ENCODE peak calls at places on chromosomes 4 and X, in five cellular contexts. U is astrocyte of the spinal cord, G is epithelial cell of esophagus, K is skeletal muscle cell, Y is tibial artery. V is an unnamed sample.

GRCh38 chrX:135985123-135985973 is at the start of gene SLC9A6:
- DNase-seq in U (peak), G (peak), K (no peak), Y (peak), V (no peak)

GRCh38 chr4:73776363-73776762 is 36.0 kb downstream of the CXCL8 start:
- DNase-seq in U (peak), G (peak), K (peak), Y (peak), V (peak)

GRCh38 chrX:15946783-15947550 is 92.4 kb upstream of the AP1S2 start:
- DNase-seq in U (peak), G (peak), K (peak), Y (no peak), V (peak)

GRCh38 chr4:997375-998071 is 4.3 kb upstream of the SLC26A1 start:
- DNase-seq in U (no peak), G (no peak), K (no peak), Y (no peak), V (no peak)

GRCh38 chrX:120147537-120147936 is 10.9 kb upstream of the RHOXF2 start:
- DNase-seq in U (no peak), G (no peak), K (no peak), Y (no peak), V (no peak)

GRCh38 chr4:100806988-100807387 is 289.2 kb upstream of the EMCN start:
- DNase-seq in U (no peak), G (no peak), K (no peak), Y (no peak), V (no peak)

GRCh38 chr4:150348079-150348478 is 233.9 kb upstream of the MAB21L2 start:
- DNase-seq in U (peak), G (peak), K (peak), Y (no peak), V (no peak)

GRCh38 chrX:15087747-15088146 is 182.1 kb downstream of the ASB9 start:
- DNase-seq in U (no peak), G (no peak), K (no peak), Y (no peak), V (no peak)

GRCh38 chr4:150909116-150909515 is 106.0 kb downstream of the LRBA start:
- DNase-seq in U (no peak), G (no peak), K (no peak), Y (no peak), V (no peak)

GRCh38 chrX:119899125-119899524 is 3.4 kb downstream of the AKAP14 start:
- DNase-seq in U (no peak), G (peak), K (no peak), Y (no peak), V (no peak)

DNA sequence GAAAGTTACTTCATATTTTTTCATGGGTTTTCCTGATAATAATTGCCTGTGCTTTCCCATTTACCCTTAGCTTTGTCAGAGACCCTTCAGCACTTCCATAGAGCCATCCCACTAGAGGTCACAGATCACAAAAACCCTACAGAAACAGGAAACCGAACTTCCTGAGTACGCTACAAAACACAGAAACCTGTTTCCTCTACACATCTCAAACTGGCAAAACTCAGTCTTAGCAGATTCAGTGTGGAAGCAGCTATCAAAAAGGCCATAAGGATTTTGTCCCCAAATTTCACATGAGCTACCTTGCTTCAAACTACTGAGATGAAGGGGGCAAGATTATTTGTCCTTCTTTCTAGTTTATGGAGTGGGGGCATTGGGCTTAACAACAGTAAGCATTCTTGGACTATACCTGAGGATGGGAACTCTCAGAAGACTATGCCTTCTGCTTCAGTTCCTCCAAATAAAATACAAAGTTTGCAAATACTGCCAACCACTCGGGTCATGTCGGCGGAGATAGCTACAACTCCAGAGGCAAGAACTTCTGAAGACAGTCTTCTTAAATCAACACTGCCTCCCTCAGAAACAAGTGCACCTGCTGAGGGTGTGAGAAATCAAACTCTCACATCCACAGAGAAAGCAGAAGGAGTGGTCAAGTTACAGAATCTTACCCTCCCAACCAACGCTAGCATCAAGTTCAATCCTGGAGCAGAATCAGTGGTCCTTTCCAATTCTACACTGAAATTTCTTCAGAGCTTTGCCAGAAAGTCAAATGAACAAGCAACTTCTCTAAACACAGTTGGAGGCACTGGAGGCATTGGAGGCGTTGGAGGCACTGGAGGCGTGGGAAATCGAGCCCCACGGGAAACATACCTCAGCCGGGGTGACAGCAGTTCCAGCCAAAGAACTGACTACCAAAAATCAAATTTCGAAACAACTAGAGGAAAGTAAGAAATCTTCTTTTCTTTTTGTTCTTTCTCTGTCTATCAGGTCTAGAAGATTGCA is at the start of gene MMRN1:
- DNase-seq in U (no peak), G (no peak), K (no peak), Y (no peak), V (no peak)
- H3K4me3 ChIP-seq in U (no peak), G (no peak), K (no peak), Y (no peak), V (no peak)

DNA sequence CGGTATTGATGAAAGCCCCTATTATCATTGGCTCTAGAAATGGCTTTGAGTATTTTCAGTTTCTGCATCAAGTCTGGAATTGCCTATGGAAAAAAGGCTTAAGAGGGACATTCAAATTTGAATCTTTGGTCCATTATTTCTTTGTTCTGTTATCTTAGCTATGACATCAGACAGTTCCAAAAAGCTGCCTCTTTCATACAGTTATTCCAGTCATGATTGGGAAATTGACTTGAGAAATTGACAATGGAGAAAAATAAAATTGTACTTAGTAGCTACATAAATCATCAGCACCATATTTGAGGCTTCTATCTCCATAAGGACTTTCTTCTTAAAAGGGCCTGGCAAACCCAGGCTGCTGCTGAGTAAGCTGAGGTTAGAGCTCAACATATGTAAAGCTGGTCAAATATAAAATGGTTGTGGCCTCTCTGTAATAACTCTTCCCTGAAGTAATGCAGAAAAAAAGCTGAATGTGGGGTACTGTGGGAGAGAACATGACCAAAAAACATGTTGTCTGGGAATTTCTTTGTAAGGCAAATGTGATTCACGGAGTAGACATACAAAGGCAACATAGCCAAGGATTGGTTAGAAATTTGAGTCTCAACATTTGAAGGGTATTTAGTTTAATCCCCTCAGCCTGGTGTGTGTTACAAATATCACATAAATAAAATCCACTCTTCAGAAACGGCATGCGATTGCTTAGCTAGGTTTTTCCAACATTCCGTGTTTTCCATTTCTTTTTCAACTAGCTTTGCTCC is 100.9 kb downstream of the LNX1 start:
- DNase-seq in U (peak), G (no peak), K (no peak), Y (no peak), V (no peak)
- H3K4me3 ChIP-seq in U (no peak), G (no peak), K (no peak), Y (no peak), V (no peak)

GRCh38 chr4:181821039-181822004 is 421.9 kb upstream of the TENM3 start:
- DNase-seq in U (peak), G (peak), K (no peak), Y (no peak), V (peak)
- H3K4me3 ChIP-seq in U (no peak), G (no peak), K (no peak), Y (no peak), V (no peak)

DNA sequence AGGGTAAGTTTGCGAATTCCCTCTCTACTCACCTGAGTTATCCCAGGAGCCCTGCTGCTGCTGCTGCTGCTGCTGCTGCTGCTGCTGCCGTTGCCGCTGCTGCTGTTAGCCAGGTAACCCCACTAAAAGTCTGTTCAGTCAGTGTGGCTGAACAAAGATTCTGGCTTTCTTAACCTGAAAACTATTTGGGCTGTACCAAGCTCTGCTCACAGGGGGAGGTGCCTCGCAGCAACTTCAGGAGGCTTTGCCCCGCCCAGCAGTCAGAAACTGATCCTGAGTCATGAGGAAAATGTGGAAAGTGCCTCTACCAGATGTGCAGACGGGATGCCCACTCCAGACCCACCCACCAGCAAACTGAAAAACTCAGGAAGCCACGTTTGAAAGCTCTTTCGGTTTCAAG is at the start of gene CAPN6:
- DNase-seq in U (no peak), G (peak), K (no peak), Y (no peak), V (no peak)
- H3K4me3 ChIP-seq in U (no peak), G (no peak), K (no peak), Y (peak), V (no peak)

GRCh38 chrX:8728932-8729331 is 3.0 kb downstream of the ANOS1 start:
- DNase-seq in U (no peak), G (no peak), K (no peak), Y (no peak), V (no peak)

GRCh38 chrX:8721536-8721935 is 10.4 kb downstream of the ANOS1 start:
- DNase-seq in U (no peak), G (no peak), K (no peak), Y (no peak), V (no peak)

GRCh38 chrX:8726031-8726652 is 5.8 kb downstream of the ANOS1 start:
- DNase-seq in U (no peak), G (peak), K (no peak), Y (no peak), V (no peak)

DNA sequence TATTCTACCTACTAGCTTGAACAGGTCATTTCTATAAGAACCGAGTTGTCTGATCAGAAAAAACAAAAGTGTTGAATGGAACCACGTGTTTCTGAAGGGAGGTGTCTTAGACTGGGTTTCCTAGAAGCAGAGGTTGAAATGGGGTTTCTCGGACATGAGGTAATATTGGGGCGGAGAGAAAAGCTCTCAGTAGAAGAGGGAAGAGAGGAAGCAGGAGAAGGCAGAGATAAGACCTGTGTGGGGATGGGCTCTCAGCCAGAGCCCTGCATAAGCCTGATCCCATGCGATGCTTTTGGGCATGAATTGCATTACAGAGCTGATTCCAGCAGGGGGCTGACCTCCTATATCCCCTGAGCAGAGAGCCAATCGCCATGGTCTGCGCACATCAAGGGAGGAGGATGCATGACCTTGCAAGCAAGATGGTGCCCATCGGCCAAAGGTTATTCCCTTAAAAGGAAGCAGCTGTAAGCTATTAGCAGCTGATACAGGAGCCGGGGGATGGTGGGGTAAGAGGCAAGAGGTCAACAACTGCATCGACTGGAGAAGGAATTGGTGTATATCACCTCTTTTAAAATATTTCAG is 7.7 kb downstream of the ANOS1 start:
- DNase-seq in U (no peak), G (no peak), K (no peak), Y (no peak), V (no peak)
- H3K4me3 ChIP-seq in U (no peak), G (no peak), K (no peak), Y (no peak), V (no peak)

DNA sequence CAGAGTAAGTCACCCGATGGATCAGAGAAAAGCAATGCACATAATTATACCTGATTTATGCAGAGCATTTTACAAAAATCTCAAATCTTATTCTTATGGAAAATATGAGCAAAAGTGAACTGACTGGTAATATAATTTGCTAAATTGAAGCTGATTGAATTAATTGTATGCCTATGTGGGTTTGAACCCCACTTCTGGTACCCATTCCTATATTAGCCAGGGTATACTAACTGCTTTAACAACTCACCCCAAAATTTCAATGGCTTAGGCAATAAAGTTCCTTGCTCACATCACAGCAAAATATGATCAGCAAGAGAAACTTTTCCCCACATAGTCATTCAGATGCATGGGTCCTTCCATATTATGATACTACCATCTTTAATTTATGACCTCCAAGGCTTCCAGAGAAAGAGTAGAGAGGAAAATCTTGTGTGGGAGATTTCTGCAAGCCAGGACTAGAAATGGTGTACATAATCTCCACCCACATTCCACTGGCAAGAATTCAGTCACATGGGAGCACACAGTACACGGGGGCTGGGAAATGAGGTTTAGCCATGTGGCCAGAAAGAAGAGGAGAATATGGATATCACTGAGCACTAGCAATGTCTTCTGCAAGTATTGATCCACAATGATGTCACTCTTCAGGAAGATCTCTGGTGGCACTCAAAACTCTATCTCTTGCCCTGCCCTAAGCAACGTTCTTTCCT is 640.7 kb downstream of the BCOR start:
- DNase-seq in U (no peak), G (no peak), K (no peak), Y (no peak), V (no peak)
- H3K4me3 ChIP-seq in U (no peak), G (no peak), K (no peak), Y (no peak), V (no peak)

GRCh38 chr4:181479145-181479544 is 764.1 kb upstream of the TENM3 start:
- DNase-seq in U (no peak), G (no peak), K (no peak), Y (no peak), V (no peak)

GRCh38 chr4:181475781-181476180 is 767.4 kb upstream of the TENM3 start:
- DNase-seq in U (peak), G (no peak), K (no peak), Y (no peak), V (no peak)

GRCh38 chr4:181478675-181479074 is 764.5 kb upstream of the TENM3 start:
- DNase-seq in U (no peak), G (no peak), K (no peak), Y (no peak), V (no peak)
- H3K4me3 ChIP-seq in U (no peak), G (no peak), K (no peak), Y (no peak), V (no peak)

GRCh38 chr4:99087887-99088484 is 602 bp downstream of the ADH5 start:
- DNase-seq in U (peak), G (peak), K (peak), Y (peak), V (peak)

GRCh38 chr4:99088485-99089365 is at the start of gene ADH5:
- DNase-seq in U (peak), G (peak), K (peak), Y (peak), V (peak)

GRCh38 chr4:99090511-99090910 is 1.9 kb upstream of the ADH5 start:
- DNase-seq in U (peak), G (no peak), K (no peak), Y (no peak), V (no peak)

GRCh38 chr4:99091174-99091573 is 2.6 kb upstream of the ADH5 start:
- DNase-seq in U (peak), G (peak), K (no peak), Y (no peak), V (no peak)
- H3K4me3 ChIP-seq in U (no peak), G (peak), K (no peak), Y (peak), V (no peak)

GRCh38 chrX:124475358-124475757 is 129.0 kb downstream of the SH2D1A start:
- DNase-seq in U (no peak), G (no peak), K (no peak), Y (no peak), V (no peak)
- H3K4me3 ChIP-seq in U (no peak), G (no peak), K (no peak), Y (no peak), V (no peak)

GRCh38 chrX:99413317-99413716 is 996.8 kb downstream of the PCDH19 start:
- DNase-seq in U (no peak), G (no peak), K (no peak), Y (no peak), V (no peak)
- H3K4me3 ChIP-seq in U (no peak), G (no peak), K (no peak), Y (no peak), V (no peak)

V was measured in AG09309.